ENCODE peak calls at places on chromosomes 2 and 18, in ten cellular contexts. U is activated CD8-positive, alpha-beta memory T cell treated with anti-CD3 and anti-CD28 coated beads, Interleukin-2, amount 10 ng/mL, durations not matched to agents 7 days and 5 days; Y is activated T-cell treated with anti-CD3 and anti-CD28 coated beads, Interleukin-2, amount 50 U/mL, for 4 hours; Q is CD4-positive, alpha-beta T cell; S is upper lobe of left lung; V is stimulated activated naive CD8-positive, alpha-beta T cell treated with anti-CD3 and anti-CD28 coated beads, Interleukin-15, amount 100 ng/mL, for 72 hours; N is A549; J is stimulated activated effector memory CD8-positive, alpha-beta T cell treated with anti-CD3 and anti-CD28 coated beads, Interleukin-12 subunit alpha, Interleukin-12 subunit beta, amount 100 ng/mL, for 72 hours; E is activated T-helper 17 cell treated with anti-CD3 and anti-CD28 coated beads, Interleukin-2, amount 50 U/mL, for 72 hours; T is omental fat pad. X is an unnamed sample.
A peak's percentile ranks its signal among the peaks of the same experiment; 100 is the strongest.

GRCh38 chr2:45938649-45939511 is 287.4 kb downstream of the PRKCE start:
- ATAC-seq in U (no peak), Y (no peak), Q (no peak), S (peak; percentile 91), V (no peak), N (peak; percentile 89), J (no peak), E (no peak), T (peak; percentile 86), X (peak; percentile 80)

GRCh38 chr18:71036783-71037182 is 747.9 kb downstream of the SOCS6 start:
- ATAC-seq in U (no peak), Y (no peak), Q (no peak), S (no peak), V (no peak), N (no peak), J (no peak), E (no peak), T (no peak), X (no peak)

GRCh38 chr2:102194609-102195268 is 7.9 kb downstream of the IL1RL2 start:
- ATAC-seq in U (no peak), Y (no peak), Q (no peak), S (no peak), V (no peak), N (no peak), J (no peak), E (no peak), T (no peak), X (no peak)

GRCh38 chr2:30866974-30867373 is 59.7 kb upstream of the CAPN13 start:
- ATAC-seq in U (no peak), Y (no peak), Q (no peak), S (no peak), V (no peak), N (no peak), J (peak; percentile 24), E (no peak), T (no peak), X (no peak)

GRCh38 chr2:64681479-64681967 is 27.8 kb upstream of the SERTAD2 start:
- ATAC-seq in U (no peak), Y (no peak), Q (no peak), S (no peak), V (no peak), N (no peak), J (no peak), E (no peak), T (no peak), X (no peak)

GRCh38 chr18:3177902-3178687 is 41.7 kb downstream of the MYOM1 start:
- ATAC-seq in U (no peak), Y (peak; percentile 30), Q (peak; percentile 32), S (peak; percentile 74), V (peak; percentile 59), N (no peak), J (peak; percentile 67), E (peak; percentile 69), T (no peak), X (peak; percentile 76)

GRCh38 chr18:48634975-48635374 is 96.1 kb downstream of the CTIF start:
- ATAC-seq in U (no peak), Y (no peak), Q (no peak), S (no peak), V (no peak), N (no peak), J (no peak), E (no peak), T (no peak), X (no peak)

GRCh38 chr2:218980800-218981389 is 4.1 kb downstream of the FEV start:
- ATAC-seq in U (no peak), Y (no peak), Q (no peak), S (no peak), V (peak; percentile 1), N (peak; percentile 9), J (no peak), E (no peak), T (no peak), X (no peak)

GRCh38 chr2:151823651-151824050 is 4.6 kb downstream of the ARL5A start:
- ATAC-seq in U (no peak), Y (no peak), Q (no peak), S (no peak), V (no peak), N (no peak), J (no peak), E (no peak), T (no peak), X (no peak)

GRCh38 chr2:6909431-6910385 is 7.5 kb upstream of the RNF144A start:
- ATAC-seq in U (peak; percentile 84), Y (peak; percentile 35), Q (peak; percentile 64), S (no peak), V (peak; percentile 74), N (no peak), J (peak; percentile 88), E (peak; percentile 68), T (no peak), X (no peak)

GRCh38 chr2:20242727-20243377 is 17.9 kb upstream of the SDC1 start:
- ATAC-seq in U (peak; percentile 49), Y (peak; percentile 37), Q (peak; percentile 34), S (peak; percentile 55), V (peak; percentile 69), N (peak; percentile 65), J (peak; percentile 66), E (peak; percentile 47), T (no peak), X (no peak)

GRCh38 chr2:127593228-127594115 is 52.5 kb upstream of the GPR17 start:
- ATAC-seq in U (no peak), Y (no peak), Q (no peak), S (peak; percentile 34), V (peak; percentile 4), N (no peak), J (no peak), E (no peak), T (no peak), X (peak; percentile 16)

GRCh38 chr2:240557808-240558207 is at the start of gene ANKMY1:
- ATAC-seq in U (peak; percentile 21), Y (peak; percentile 9), Q (no peak), S (no peak), V (peak; percentile 33), N (no peak), J (peak; percentile 35), E (peak; percentile 14), T (peak; percentile 42), X (no peak)

GRCh38 chr2:105468655-105469042 is 69.8 kb upstream of the FHL2 start:
- ATAC-seq in U (no peak), Y (no peak), Q (no peak), S (no peak), V (peak; percentile 27), N (no peak), J (peak; percentile 11), E (no peak), T (no peak), X (no peak)

GRCh38 chr2:68516051-68516771 is 48.8 kb downstream of the APLF start:
- ATAC-seq in U (peak; percentile 64), Y (no peak), Q (peak; percentile 55), S (no peak), V (peak; percentile 58), N (no peak), J (no peak), E (peak; percentile 64), T (no peak), X (no peak)

GRCh38 chr2:10006248-10007147 is 36.9 kb upstream of the KLF11 start:
- ATAC-seq in U (peak; percentile 30), Y (peak; percentile 62), Q (no peak), S (peak; percentile 28), V (peak; percentile 48), N (no peak), J (peak; percentile 69), E (peak; percentile 65), T (no peak), X (no peak)

GRCh38 chr2:221969830-221970144 is 329.0 kb downstream of the PAX3 start:
- ATAC-seq in U (no peak), Y (no peak), Q (no peak), S (no peak), V (no peak), N (peak; percentile 65), J (peak; percentile 11), E (no peak), T (no peak), X (no peak)

GRCh38 chr2:72439892-72440291 is 292.2 kb upstream of the CYP26B1 start:
- ATAC-seq in U (no peak), Y (no peak), Q (no peak), S (no peak), V (no peak), N (no peak), J (no peak), E (no peak), T (no peak), X (no peak)

GRCh38 chr2:230893338-230893737 is 28.6 kb downstream of the ITM2C start:
- ATAC-seq in U (peak; percentile 46), Y (no peak), Q (no peak), S (no peak), V (peak; percentile 32), N (no peak), J (no peak), E (peak; percentile 75), T (no peak), X (no peak)

GRCh38 chr2:5696741-5697521 is 4.7 kb downstream of the SOX11 start:
- ATAC-seq in U (no peak), Y (peak; percentile 28), Q (no peak), S (no peak), V (peak; percentile 39), N (no peak), J (no peak), E (no peak), T (no peak), X (no peak)

GRCh38 chr2:189542145-189542882 is 38.3 kb downstream of the SLC40A1 start:
- ATAC-seq in U (no peak), Y (no peak), Q (no peak), S (no peak), V (no peak), N (no peak), J (no peak), E (no peak), T (peak; percentile 67), X (peak; percentile 23)

GRCh38 chr18:7256959-7257742 is 26.3 kb downstream of the LRRC30 start:
- ATAC-seq in U (no peak), Y (no peak), Q (no peak), S (no peak), V (no peak), N (no peak), J (no peak), E (no peak), T (no peak), X (no peak)

GRCh38 chr2:18791172-18791797 is 201.9 kb upstream of the NT5C1B start:
- ATAC-seq in U (no peak), Y (no peak), Q (no peak), S (no peak), V (no peak), N (no peak), J (peak; percentile 34), E (no peak), T (peak; percentile 28), X (peak; percentile 58)

GRCh38 chr18:46013484-46014189 is 46.5 kb upstream of the EPG5 start:
- ATAC-seq in U (peak; percentile 68), Y (peak; percentile 90), Q (no peak), S (no peak), V (peak; percentile 96), N (no peak), J (peak; percentile 98), E (peak; percentile 90), T (no peak), X (no peak)

GRCh38 chr2:64881037-64881492 is 108.1 kb upstream of the SLC1A4 start:
- ATAC-seq in U (peak; percentile 39), Y (no peak), Q (no peak), S (no peak), V (no peak), N (no peak), J (peak; percentile 28), E (no peak), T (no peak), X (no peak)

GRCh38 chr18:63186934-63187574 is 132.5 kb downstream of the BCL2 start:
- ATAC-seq in U (no peak), Y (peak; percentile 20), Q (no peak), S (no peak), V (peak; percentile 50), N (no peak), J (no peak), E (peak; percentile 56), T (no peak), X (no peak)

GRCh38 chr2:120589782-120590608 is 145.7 kb upstream of the GLI2 start:
- ATAC-seq in U (no peak), Y (no peak), Q (no peak), S (no peak), V (no peak), N (peak; percentile 40), J (no peak), E (no peak), T (peak; percentile 44), X (no peak)

GRCh38 chr2:169561364-169561763 is 12.3 kb downstream of the FASTKD1 start:
- ATAC-seq in U (no peak), Y (no peak), Q (no peak), S (no peak), V (no peak), N (no peak), J (no peak), E (no peak), T (no peak), X (no peak)

X was measured in gastroesophageal sphincter.